ENCODE peak calls at places on chromosomes 6 and 20, in ten cellular contexts. G is thyroid gland, B is lower leg skin, I is adrenal gland, F is H1, E is suprapubic skin, U is ovary, H is breast epithelium, Q is uterus, O is A549. D is an unnamed sample.

GRCh38 chr6:135568366-135568765 is 70.8 kb upstream of the AHI1 start:
- DNase-seq in G (peak), B (no peak), I (peak), F (no peak), E (no peak), U (peak), H (no peak), Q (no peak), O (no peak), D (peak)

GRCh38 chr20:33372993-33373441 is 28.3 kb downstream of the CDK5RAP1 start:
- DNase-seq in G (peak), B (peak), I (no peak), F (no peak), E (no peak), U (no peak), H (no peak), Q (no peak), O (no peak), D (no peak)

GRCh38 chr6:116941727-116942126 is 64.7 kb downstream of the RFX6 start:
- DNase-seq in G (no peak), B (no peak), I (no peak), F (no peak), E (no peak), U (no peak), H (no peak), Q (no peak), O (no peak), D (no peak)

GRCh38 chr20:58408603-58409246 is 19.7 kb downstream of the VAPB start:
- DNase-seq in G (no peak), B (no peak), I (no peak), F (no peak), E (no peak), U (no peak), H (no peak), Q (no peak), O (no peak), D (no peak)

GRCh38 chr6:37485259-37485658 is 14.4 kb downstream of the CCDC167 start:
- DNase-seq in G (no peak), B (no peak), I (no peak), F (no peak), E (no peak), U (no peak), H (no peak), Q (no peak), O (peak), D (peak)

GRCh38 chr6:108100003-108100402 is 25.5 kb upstream of the OSTM1 start:
- DNase-seq in G (no peak), B (no peak), I (no peak), F (no peak), E (no peak), U (no peak), H (no peak), Q (no peak), O (no peak), D (no peak)

GRCh38 chr6:54717849-54718455 is 128.6 kb upstream of the FAM83B start:
- DNase-seq in G (peak), B (peak), I (peak), F (peak), E (no peak), U (no peak), H (peak), Q (no peak), O (peak), D (peak)

GRCh38 chr6:24357336-24358218 is at the start of gene DCDC2:
- DNase-seq in G (peak), B (peak), I (peak), F (peak), E (peak), U (peak), H (peak), Q (no peak), O (peak), D (peak)

GRCh38 chr6:166494757-166495486 is 91.6 kb downstream of the RAMACL start:
- DNase-seq in G (no peak), B (no peak), I (no peak), F (no peak), E (no peak), U (no peak), H (no peak), Q (no peak), O (no peak), D (no peak)

DNA sequence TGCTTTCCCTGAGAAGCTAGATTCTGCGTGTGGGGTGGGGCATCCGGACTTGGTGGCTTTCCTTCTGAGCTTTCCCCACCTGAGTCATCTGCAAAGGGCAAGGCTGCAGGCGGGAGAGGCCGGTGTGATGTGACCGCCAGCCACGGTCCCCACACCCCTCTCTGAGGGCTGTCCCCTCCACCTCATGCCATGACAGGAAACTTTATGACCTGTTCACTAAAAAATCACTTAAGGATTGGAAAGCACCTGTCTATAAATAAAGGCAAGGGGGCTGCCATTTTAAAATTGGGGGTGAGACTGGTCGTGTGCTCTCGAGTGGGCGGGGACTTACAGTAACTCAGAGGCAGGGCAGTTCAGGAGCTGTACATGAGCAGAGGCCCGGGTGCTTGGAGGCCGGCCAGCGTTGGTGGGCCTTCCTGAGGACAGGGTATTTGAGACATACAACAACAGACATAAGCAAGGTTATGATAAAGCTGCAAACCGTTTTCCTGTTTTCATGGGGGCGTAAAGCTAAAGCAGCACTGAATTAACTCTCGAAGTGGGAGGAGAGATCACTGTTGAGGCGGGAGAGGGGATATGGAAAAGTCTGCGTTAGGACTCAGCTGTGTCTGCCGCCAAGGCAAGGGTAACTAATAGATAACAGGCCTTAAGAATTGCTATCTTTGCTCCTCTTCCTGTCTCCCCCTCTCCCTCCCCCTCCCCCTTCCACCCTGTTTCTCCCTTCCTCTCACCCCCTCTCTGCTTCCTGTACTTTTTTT is 16.1 kb upstream of the SERPINB1 start:
- DNase-seq in G (peak), B (no peak), I (peak), F (no peak), E (no peak), U (peak), H (no peak), Q (no peak), O (peak), D (peak)
- TF ChIP-seq POLR2A in G (no peak), B (no peak), I (no peak), F (no peak), E (no peak), U (no peak), H (no peak), Q (no peak), O (no peak), D (peak)

DNA sequence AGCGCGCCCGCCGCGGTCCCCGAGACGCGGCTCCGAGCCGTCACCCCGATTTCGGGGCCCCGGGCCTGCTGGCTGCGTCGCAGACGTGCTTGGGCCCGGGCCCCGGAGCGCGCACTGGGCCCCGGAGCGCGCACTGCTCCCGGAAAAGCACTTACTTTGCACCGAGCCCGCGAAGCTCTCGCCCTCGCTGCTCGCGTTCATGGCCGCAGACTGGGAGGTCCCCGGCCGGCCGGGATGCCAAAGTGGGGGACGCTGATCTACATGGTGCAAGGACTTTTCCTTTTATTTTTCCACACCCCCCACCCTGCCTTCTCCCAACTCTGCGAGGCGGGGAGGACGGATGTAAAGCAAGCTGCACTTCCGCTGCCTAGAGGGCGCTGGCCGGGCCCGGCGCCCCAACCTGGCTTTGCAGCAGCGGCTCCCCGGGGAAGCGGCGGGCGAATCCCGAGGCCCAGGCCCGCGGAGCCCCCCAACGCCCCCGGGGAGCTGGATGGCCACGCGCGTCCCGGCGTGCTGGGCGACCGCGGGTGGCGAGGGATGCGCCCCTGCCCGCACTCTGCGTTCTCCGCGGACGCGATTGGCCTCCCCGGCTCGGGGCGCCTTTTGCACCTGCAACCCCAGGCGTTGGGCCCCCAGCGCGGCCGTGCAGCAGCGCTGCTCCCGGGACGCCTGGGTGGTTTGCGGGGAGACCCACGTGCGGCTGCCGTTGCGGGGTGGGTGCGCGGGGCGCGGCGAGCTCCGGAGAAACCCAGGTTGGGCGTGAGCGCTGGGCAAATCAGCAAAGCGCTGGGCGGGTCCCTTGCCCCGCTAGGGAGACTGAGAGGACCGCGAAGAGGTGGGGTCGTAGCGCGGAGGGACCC is at the start of gene ZFP64:
- DNase-seq in G (peak), B (peak), I (peak), F (peak), E (peak), U (peak), H (peak), Q (peak), O (peak), D (peak)
- TF ChIP-seq POLR2A in G (peak), B (no peak), I (peak), F (no peak), E (no peak), U (no peak), H (no peak), Q (peak), O (peak), D (peak)

GRCh38 chr20:31717478-31717946 is 5.2 kb downstream of the BCL2L1 start:
- DNase-seq in G (no peak), B (no peak), I (no peak), F (no peak), E (no peak), U (no peak), H (no peak), Q (no peak), O (no peak), D (no peak)

GRCh38 chr20:31716818-31717477 is 5.7 kb downstream of the BCL2L1 start:
- DNase-seq in G (no peak), B (no peak), I (no peak), F (no peak), E (no peak), U (no peak), H (no peak), Q (no peak), O (no peak), D (no peak)

GRCh38 chr20:31720486-31721407 is 1.9 kb downstream of the BCL2L1 start:
- DNase-seq in G (peak), B (no peak), I (no peak), F (no peak), E (no peak), U (no peak), H (no peak), Q (no peak), O (no peak), D (peak)

GRCh38 chr20:31719644-31720485 is 2.8 kb downstream of the BCL2L1 start:
- DNase-seq in G (peak), B (no peak), I (no peak), F (no peak), E (no peak), U (no peak), H (peak), Q (no peak), O (peak), D (peak)

GRCh38 chr20:31718952-31719643 is 3.6 kb downstream of the BCL2L1 start:
- DNase-seq in G (peak), B (no peak), I (no peak), F (no peak), E (no peak), U (no peak), H (peak), Q (no peak), O (no peak), D (peak)
- TF ChIP-seq POLR2A in G (peak), B (no peak), I (no peak), F (no peak), E (no peak), U (no peak), H (peak), Q (no peak), O (no peak), D (peak)

DNA sequence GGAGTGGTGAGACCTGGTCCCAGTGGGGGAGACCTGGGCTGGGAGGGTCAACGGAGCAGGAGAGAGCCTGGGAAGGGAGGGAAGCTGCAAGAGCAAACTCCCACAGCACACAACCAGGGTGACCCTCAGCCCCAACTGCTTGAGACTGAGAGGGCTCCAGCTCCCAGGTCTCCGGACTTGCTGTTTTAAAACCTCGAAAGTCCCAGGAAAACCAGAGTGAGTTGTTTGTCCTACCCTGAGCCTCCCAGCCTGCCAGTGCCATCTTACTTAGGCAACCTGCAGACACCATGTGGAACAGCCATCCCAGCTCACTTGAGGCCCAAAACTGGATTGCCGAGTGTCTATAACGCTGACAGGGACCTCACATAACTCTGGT is 4.8 kb upstream of the NTSR1 start:
- DNase-seq in G (no peak), B (no peak), I (no peak), F (no peak), E (no peak), U (no peak), H (no peak), Q (no peak), O (no peak), D (no peak)
- TF ChIP-seq POLR2A in G (no peak), B (no peak), I (no peak), F (no peak), E (no peak), U (no peak), H (no peak), Q (no peak), O (no peak), D (no peak)

DNA sequence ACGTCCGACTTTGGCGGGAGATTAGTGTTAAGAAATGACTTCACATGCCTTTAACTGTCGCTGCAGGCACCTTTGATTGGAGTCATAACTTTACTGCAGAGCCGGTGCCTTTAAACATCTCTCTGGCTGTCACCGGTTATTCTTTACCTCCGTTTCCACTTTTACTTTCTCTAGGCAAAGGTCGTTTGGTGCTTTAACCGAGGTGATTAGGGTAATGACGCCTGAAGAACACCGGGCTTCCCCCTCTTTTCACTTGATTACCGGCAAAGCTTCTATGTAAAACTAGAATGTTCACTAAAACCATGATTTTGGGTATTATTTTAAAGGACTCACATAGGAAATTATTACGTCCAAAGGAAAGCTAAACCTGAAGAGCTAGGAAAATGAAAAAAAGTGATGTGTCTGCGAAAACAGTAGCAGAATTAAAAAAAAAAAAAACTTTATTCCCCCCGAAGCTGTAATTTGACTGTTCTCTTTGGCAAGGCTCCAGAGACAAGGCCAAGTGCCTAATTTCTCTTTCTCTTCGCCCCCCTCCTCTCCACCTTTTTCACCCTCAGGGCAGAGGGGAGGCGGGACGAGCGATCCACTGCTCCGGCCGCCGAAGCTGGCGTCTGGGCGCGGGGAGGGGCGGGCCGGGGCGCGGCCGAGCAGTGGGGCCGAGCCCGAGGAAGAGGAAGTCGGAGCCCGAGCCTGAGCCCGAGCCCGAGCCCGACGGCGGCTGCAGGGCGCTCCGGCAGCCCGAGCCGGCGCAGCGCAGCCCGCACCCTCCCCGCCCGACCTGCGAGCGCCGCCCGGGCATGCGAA is at the start of gene PLEKHG1:
- DNase-seq in G (peak), B (peak), I (peak), F (peak), E (peak), U (peak), H (peak), Q (peak), O (peak), D (peak)
- TF ChIP-seq POLR2A in G (peak), B (no peak), I (no peak), F (no peak), E (peak), U (no peak), H (no peak), Q (peak), O (no peak), D (no peak)

GRCh38 chr6:53359843-53360834 is 11.4 kb upstream of the ELOVL5 start:
- DNase-seq in G (peak), B (no peak), I (peak), F (no peak), E (no peak), U (no peak), H (no peak), Q (no peak), O (peak), D (peak)
- TF ChIP-seq POLR2A in G (no peak), B (no peak), I (no peak), F (no peak), E (no peak), U (no peak), H (no peak), Q (no peak), O (no peak), D (no peak)

DNA sequence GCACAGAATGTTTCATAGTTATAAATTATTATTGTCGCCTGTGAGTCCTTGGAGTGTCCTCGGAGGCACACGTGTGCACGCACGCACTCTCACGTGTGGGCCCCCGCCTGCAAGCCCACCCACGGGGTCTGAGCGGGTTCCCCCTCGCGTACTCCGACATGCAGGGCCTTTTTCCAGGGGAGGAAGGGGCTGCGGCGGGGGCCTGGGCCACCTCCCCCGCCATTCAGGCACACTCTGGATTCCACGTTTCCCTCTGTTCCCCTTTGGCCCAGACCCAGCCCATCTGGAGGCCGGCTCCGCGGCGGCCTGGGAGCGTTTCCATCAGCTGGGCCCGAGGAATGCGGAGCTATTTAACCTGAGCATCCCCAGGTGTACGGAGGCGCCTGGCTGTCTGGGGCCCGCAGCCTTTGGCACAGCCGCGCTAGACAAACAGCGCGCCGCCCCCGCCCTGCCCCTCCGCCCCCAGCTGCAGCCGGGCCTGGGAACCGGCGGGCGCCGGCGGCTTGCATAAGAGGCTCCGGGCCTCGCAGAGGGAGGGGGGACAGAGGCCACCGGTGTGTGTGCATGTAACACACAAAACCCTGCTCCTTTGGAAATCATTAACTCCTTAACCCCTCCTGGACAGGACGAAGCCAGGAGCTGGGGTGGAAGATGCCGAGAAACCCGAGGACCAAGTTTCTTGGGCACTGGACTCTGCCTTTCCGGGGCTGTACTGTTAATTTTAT is 3.3 kb downstream of the ID1 start:
- DNase-seq in G (peak), B (peak), I (peak), F (peak), E (peak), U (peak), H (peak), Q (peak), O (peak), D (peak)
- TF ChIP-seq POLR2A in G (peak), B (no peak), I (no peak), F (no peak), E (no peak), U (no peak), H (no peak), Q (peak), O (peak), D (no peak)

DNA sequence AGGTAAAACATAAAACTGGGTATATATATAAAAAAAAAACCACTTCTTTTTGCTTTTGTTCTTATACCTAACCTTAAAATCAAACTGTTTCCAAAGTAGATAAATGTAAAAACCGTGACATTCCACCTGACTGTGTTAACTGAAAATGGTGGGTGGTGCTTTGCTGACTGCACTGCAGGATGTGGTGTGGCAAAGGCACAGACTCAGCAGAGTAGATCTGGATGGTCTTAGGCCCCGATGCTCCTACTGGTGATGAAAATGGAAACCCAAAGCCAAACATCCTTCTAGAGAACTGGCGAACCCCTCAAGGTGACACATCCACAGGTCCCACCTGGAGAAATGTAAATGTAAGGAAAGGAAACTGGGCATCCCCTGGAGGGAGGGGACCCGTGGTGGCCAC is 8.9 kb downstream of the TGIF2 start:
- DNase-seq in G (no peak), B (no peak), I (no peak), F (no peak), E (no peak), U (no peak), H (no peak), Q (no peak), O (no peak), D (no peak)
- TF ChIP-seq POLR2A in G (no peak), B (no peak), I (no peak), F (no peak), E (no peak), U (no peak), H (no peak), Q (no peak), O (no peak), D (no peak)

GRCh38 chr6:75467284-75467683 is 26.3 kb downstream of the FILIP1 start:
- DNase-seq in G (no peak), B (no peak), I (no peak), F (no peak), E (no peak), U (no peak), H (no peak), Q (no peak), O (no peak), D (no peak)
- TF ChIP-seq POLR2A in G (no peak), B (no peak), I (no peak), F (no peak), E (no peak), U (no peak), H (no peak), Q (no peak), O (no peak), D (no peak)